ENCODE peak calls at places on chromosomes 6 and 20, in seven cellular contexts. W, R, P, V, U, G and Y are unnamed samples.

GRCh38 chr6:36911946-36912555 is 26.3 kb downstream of the C6orf89 start:
- DNase-seq in W (no peak), V (no peak), R (no peak), U (no peak), G (no peak), P (no peak), Y (no peak)

GRCh38 chr6:82954351-82954750 is 111.3 kb downstream of the UBE3D start:
- DNase-seq in G (no peak), U (no peak), P (no peak), W (no peak), R (peak), V (no peak), Y (no peak)

GRCh38 chr6:110055387-110055735 is 77.2 kb downstream of the GPR6 start:
- DNase-seq in V (no peak), R (no peak), U (no peak), G (no peak), W (no peak), P (no peak), Y (peak)

GRCh38 chr6:14717307-14717706 is 528.6 kb upstream of the JARID2 start:
- DNase-seq in G (no peak), P (no peak), R (no peak), V (no peak), U (no peak), W (no peak), Y (no peak)

GRCh38 chr6:68689910-68690309 is 54.8 kb downstream of the ADGRB3 start:
- DNase-seq in P (no peak), V (no peak), W (no peak), U (peak), G (no peak), R (no peak), Y (no peak)

GRCh38 chr6:166204852-166205650 is 37.4 kb upstream of the TBXT start:
- DNase-seq in U (no peak), P (no peak), W (no peak), R (no peak), V (no peak), G (no peak), Y (peak)

GRCh38 chr6:169950558-169950957 is 199.1 kb downstream of the ERMARD start:
- DNase-seq in V (no peak), P (no peak), W (no peak), R (no peak), U (no peak), G (no peak), Y (no peak)

GRCh38 chr20:16293590-16293989 is 279.7 kb downstream of the KIF16B start:
- DNase-seq in U (peak), R (peak), P (no peak), G (peak), W (no peak), V (no peak), Y (no peak)

GRCh38 chr6:107458687-107459282 is 579 bp downstream of the PDSS2 start:
- DNase-seq in W (peak), V (no peak), G (peak), R (peak), P (no peak), U (peak), Y (peak)

GRCh38 chr6:15063253-15063853 is 182.5 kb upstream of the JARID2 start:
- DNase-seq in U (peak), W (no peak), G (peak), V (no peak), R (peak), P (no peak), Y (no peak)

GRCh38 chr6:63496388-63496804 is 75.9 kb upstream of the LOC128125822 start:
- DNase-seq in U (no peak), G (no peak), W (no peak), V (no peak), R (no peak), P (no peak), Y (no peak)

GRCh38 chr6:35368038-35368887 is 25.9 kb downstream of the PPARD start:
- DNase-seq in G (peak), P (no peak), U (peak), R (peak), W (no peak), V (no peak), Y (no peak)

GRCh38 chr20:53742685-53743081 is 149.0 kb upstream of the ZNF217 start:
- DNase-seq in G (no peak), W (no peak), U (no peak), R (no peak), V (no peak), P (no peak), Y (no peak)
- H3K23ac ChIP-seq in G (no peak), W (no peak), U (no peak), R (no peak), V (no peak), P (no peak), Y (no peak)

DNA sequence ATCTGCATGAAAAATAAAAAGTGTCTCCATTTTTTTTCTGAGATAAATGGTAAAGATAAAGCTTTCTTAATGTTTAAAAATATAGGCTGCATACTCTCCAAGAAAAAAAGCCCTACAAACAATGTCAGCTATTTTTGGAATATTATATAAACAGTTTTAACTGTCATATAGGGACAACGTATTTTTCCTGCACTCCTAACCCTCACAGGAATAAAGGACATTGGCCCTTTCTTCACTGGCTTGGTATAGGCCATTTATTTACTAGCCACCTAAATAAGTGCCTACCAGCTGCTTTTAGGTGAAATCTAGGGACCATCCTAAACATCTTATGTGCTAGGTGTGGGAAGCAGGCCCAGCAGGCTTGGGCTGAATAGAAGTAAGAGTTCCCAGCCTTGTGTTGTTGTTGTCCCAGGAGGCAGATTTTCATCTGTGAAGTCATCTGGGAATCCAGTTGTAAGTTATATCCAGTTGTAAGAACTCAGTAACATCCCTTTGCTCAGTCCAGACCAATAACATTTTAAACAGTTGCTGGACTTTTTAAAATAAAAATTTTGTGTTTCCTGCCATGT is 21.3 kb downstream of the FOXO3 start:
- DNase-seq in W (no peak), P (no peak), G (no peak), R (peak), U (peak), V (no peak), Y (no peak)
- H3K23ac ChIP-seq in W (no peak), P (no peak), G (no peak), R (peak), U (no peak), V (no peak), Y (no peak)

GRCh38 chr6:147283460-147283859 is 79.2 kb downstream of the STXBP5 start:
- DNase-seq in W (no peak), G (no peak), P (no peak), R (peak), V (no peak), U (peak), Y (peak)

GRCh38 chr6:147282566-147282959 is 78.3 kb downstream of the STXBP5 start:
- DNase-seq in W (no peak), P (no peak), G (no peak), R (no peak), U (no peak), V (no peak), Y (peak)

GRCh38 chr6:147281895-147282565 is 77.8 kb downstream of the STXBP5 start:
- DNase-seq in R (no peak), P (no peak), G (no peak), U (no peak), V (no peak), W (no peak), Y (peak)

GRCh38 chr6:147287869-147288271 is 83.7 kb downstream of the STXBP5 start:
- DNase-seq in V (no peak), R (peak), W (no peak), G (peak), P (no peak), U (peak), Y (peak)

GRCh38 chr6:147285087-147285855 is 81.1 kb downstream of the STXBP5 start:
- DNase-seq in V (no peak), G (no peak), U (peak), P (no peak), W (no peak), R (peak), Y (peak)
- H3K23ac ChIP-seq in V (no peak), G (no peak), U (no peak), P (no peak), W (no peak), R (no peak), Y (no peak)

DNA sequence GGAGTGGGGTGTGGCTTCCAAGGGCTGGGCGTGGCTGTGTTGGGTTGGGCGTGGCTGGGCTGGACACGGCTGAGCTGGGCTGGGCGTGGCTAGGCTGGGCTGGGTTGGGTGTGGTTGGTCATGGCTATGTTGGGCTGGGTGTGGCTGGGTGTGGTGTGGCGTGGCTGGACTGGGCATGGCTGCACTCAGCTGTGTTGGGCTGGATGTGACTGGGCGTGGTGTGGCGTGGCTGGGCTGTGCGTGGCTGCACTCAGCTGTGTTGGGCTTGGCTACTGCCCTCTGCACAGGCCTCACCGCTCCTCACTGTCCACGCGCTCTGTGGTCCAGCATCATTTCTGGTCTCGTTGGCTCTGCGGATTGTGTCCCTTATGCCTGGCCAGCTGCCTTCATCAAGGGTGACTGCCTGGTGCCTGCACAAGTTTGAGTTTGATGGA is 43.5 kb upstream of the SLCO4A1 start:
- DNase-seq in P (no peak), R (no peak), G (no peak), V (no peak), W (no peak), U (no peak), Y (no peak)
- H3K23ac ChIP-seq in P (peak), R (no peak), G (no peak), V (no peak), W (no peak), U (no peak), Y (no peak)

DNA sequence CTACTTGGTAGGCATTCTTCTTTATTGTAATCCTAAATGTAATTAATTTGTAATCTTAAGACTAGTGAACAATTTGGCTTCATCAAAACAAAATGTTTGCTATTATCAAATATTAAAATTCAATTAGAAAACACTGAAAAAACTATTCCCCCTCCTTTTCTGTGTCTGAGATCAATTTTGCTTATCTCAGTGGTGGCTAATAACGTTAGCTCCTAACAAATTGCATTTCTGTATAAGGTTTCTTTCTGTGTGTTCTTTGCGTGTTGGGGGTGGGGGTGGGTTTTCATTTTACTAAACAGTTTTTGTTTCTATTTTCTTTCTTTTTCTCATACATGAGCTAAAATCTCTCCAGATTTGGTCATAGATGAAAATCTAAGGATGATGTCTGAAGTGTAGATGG is 54.0 kb upstream of the EYA4 start:
- DNase-seq in V (no peak), P (no peak), R (no peak), W (no peak), G (no peak), U (no peak), Y (no peak)
- H3K23ac ChIP-seq in V (no peak), P (no peak), R (no peak), W (no peak), G (no peak), U (no peak), Y (no peak)

DNA sequence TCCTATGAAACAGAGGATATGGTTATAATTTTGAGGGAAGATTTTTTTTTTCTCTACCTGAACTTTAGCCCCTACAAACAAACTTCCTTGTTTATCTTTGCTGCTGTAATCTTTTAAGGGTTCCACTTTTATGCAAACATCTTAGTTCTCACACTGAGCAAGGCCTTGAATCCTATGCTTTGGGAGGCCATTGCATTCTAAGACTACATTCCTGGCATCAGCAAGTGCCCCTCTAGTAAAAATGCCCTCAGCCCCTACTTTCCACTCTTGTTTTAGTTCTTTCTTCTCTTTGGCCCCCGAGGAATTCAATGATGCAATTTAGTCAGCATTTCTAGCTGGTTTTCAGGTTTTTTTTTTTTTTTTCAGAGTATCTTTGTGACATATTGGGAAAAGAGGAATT is 8.1 kb upstream of the AHI1 start:
- DNase-seq in G (no peak), V (no peak), U (no peak), R (no peak), W (no peak), P (no peak), Y (peak)
- H3K23ac ChIP-seq in G (no peak), V (no peak), U (no peak), R (no peak), W (no peak), P (no peak), Y (no peak)

GRCh38 chr6:129188795-129189194 is 305.9 kb downstream of the LAMA2 start:
- DNase-seq in U (no peak), R (no peak), V (no peak), P (no peak), W (no peak), G (no peak), Y (no peak)

GRCh38 chr6:129184808-129185366 is 301.9 kb downstream of the LAMA2 start:
- DNase-seq in R (peak), P (no peak), V (no peak), G (no peak), W (no peak), U (no peak), Y (no peak)

GRCh38 chr6:129184324-129184723 is 301.4 kb downstream of the LAMA2 start:
- DNase-seq in V (no peak), W (no peak), R (no peak), G (no peak), P (no peak), U (no peak), Y (no peak)

GRCh38 chr6:129189266-129189665 is 306.3 kb downstream of the LAMA2 start:
- DNase-seq in U (no peak), G (no peak), R (no peak), W (no peak), V (no peak), P (no peak), Y (no peak)

GRCh38 chr6:129186988-129187387 is 304.1 kb downstream of the LAMA2 start:
- DNase-seq in R (peak), U (peak), V (no peak), P (no peak), G (peak), W (no peak), Y (peak)
- H3K23ac ChIP-seq in R (no peak), U (no peak), V (no peak), P (no peak), G (no peak), W (no peak), Y (no peak)

GRCh38 chr6:149431905-149432775 is 32.1 kb downstream of the SUMO4 start:
- DNase-seq in R (peak), G (peak), P (peak), W (peak), V (peak), U (peak), Y (peak)

GRCh38 chr6:149425224-149425623 is 25.2 kb downstream of the SUMO4 start:
- DNase-seq in P (no peak), V (no peak), W (no peak), G (no peak), R (no peak), U (no peak), Y (no peak)

GRCh38 chr6:149429427-149430360 is 29.6 kb downstream of the SUMO4 start:
- DNase-seq in V (no peak), U (no peak), P (no peak), R (no peak), W (no peak), G (no peak), Y (no peak)

GRCh38 chr6:149425754-149426153 is 25.7 kb downstream of the SUMO4 start:
- DNase-seq in W (no peak), V (no peak), G (no peak), R (no peak), P (no peak), U (no peak), Y (no peak)

GRCh38 chr6:149428606-149429005 is 28.5 kb downstream of the SUMO4 start:
- DNase-seq in P (no peak), W (no peak), U (no peak), G (no peak), V (no peak), R (no peak), Y (no peak)
- H3K23ac ChIP-seq in P (no peak), W (no peak), U (no peak), G (no peak), V (no peak), R (no peak), Y (no peak)